ENCODE peak calls at places on chromosome 20, in seven cellular contexts. C, Q, E, P, V, M and D are unnamed samples.

GRCh38 chr20:32359633-32360332 is 1.7 kb downstream of the ASXL1 start:
- DNase-seq in C (no peak), Q (no peak), E (no peak), P (no peak), V (no peak), M (no peak), D (no peak)

GRCh38 chr20:36971103-36971502 is 19.6 kb upstream of the SAMHD1 start:
- DNase-seq in C (no peak), Q (no peak), E (no peak), P (no peak), V (no peak), M (no peak), D (no peak)

GRCh38 chr20:59648720-59649119 is 44.4 kb downstream of the PHACTR3 start:
- DNase-seq in C (no peak), Q (no peak), E (no peak), P (no peak), V (no peak), M (no peak), D (no peak)

GRCh38 chr20:40991181-40991889 is 37.3 kb upstream of the TOP1 start:
- DNase-seq in C (no peak), Q (no peak), E (no peak), P (no peak), V (no peak), M (peak), D (no peak)

GRCh38 chr20:61332016-61332975 is 80.2 kb downstream of the CDH4 start:
- DNase-seq in C (no peak), Q (no peak), E (no peak), P (no peak), V (no peak), M (no peak), D (no peak)

GRCh38 chr20:57439432-57439831 is 48.2 kb downstream of the RBM38 start:
- DNase-seq in C (peak), Q (no peak), E (peak), P (peak), V (peak), M (no peak), D (no peak)

GRCh38 chr20:9025643-9026042 is 43.2 kb upstream of the PLCB4 start:
- DNase-seq in C (no peak), Q (no peak), E (no peak), P (no peak), V (peak), M (no peak), D (no peak)

GRCh38 chr20:56440346-56441007 is 27.9 kb upstream of the RTF2 start:
- DNase-seq in C (no peak), Q (no peak), E (no peak), P (no peak), V (no peak), M (no peak), D (no peak)

GRCh38 chr20:64160118-64160517 is 4.1 kb upstream of the MYT1 start:
- DNase-seq in C (no peak), Q (no peak), E (no peak), P (no peak), V (no peak), M (no peak), D (no peak)

GRCh38 chr20:2312876-2313275 is 17.1 kb downstream of the TGM3 start:
- DNase-seq in C (no peak), Q (no peak), E (no peak), P (no peak), V (no peak), M (no peak), D (no peak)

GRCh38 chr20:58650181-58650775 is 805 bp upstream of the STX16 start:
- DNase-seq in C (peak), Q (no peak), E (peak), P (peak), V (no peak), M (peak), D (no peak)

GRCh38 chr20:50129662-50130345 is 16.9 kb upstream of the UBE2V1 start:
- DNase-seq in C (no peak), Q (no peak), E (no peak), P (no peak), V (no peak), M (no peak), D (no peak)

GRCh38 chr20:59644371-59644939 is 40.1 kb downstream of the PHACTR3 start:
- DNase-seq in C (no peak), Q (no peak), E (no peak), P (no peak), V (no peak), M (no peak), D (no peak)

GRCh38 chr20:4225778-4226177 is 210.4 kb upstream of the RNF24 start:
- DNase-seq in C (no peak), Q (no peak), E (peak), P (no peak), V (peak), M (no peak), D (no peak)

GRCh38 chr20:62702886-62703852 is 5.5 kb upstream of the NTSR1 start:
- DNase-seq in C (no peak), Q (no peak), E (no peak), P (no peak), V (peak), M (no peak), D (no peak)
- TF ChIP-seq CTCF in C (no peak), Q (no peak), E (no peak), P (no peak), V (peak), M (no peak), D (no peak)

GRCh38 chr20:42024653-42025052 is 406.5 kb upstream of the CHD6 start:
- DNase-seq in C (no peak), Q (no peak), E (no peak), P (no peak), V (no peak), M (no peak), D (no peak)

GRCh38 chr20:42020316-42020715 is 402.1 kb upstream of the CHD6 start:
- DNase-seq in C (no peak), Q (no peak), E (no peak), P (no peak), V (no peak), M (no peak), D (no peak)

DNA sequence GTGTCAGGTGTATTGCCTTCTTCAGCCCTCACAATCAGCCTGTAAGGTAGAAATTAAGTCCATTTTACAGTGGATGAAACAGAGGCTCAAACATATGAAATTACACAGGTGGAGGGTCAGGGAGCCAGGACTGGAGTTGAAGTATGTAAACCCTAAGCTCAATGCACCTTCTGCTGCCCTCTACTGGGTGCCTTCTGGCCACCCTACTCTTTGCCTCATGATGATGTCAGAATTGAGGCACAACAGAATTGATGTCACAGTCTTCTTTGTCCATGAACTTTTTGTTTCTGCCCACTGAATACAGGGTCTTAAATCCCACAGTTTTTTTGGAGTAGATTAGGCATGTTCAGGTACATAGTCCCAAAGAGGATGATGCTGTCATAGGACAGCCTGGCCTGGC is 400.8 kb upstream of the CHD6 start:
- DNase-seq in C (no peak), Q (no peak), E (no peak), P (no peak), V (no peak), M (no peak), D (no peak)
- TF ChIP-seq CTCF in C (no peak), Q (no peak), E (no peak), P (no peak), V (no peak), M (no peak), D (no peak)

GRCh38 chr20:10771435-10772140 is 97.8 kb upstream of the JAG1 start:
- DNase-seq in C (no peak), Q (no peak), E (no peak), P (no peak), V (peak), M (no peak), D (no peak)
- TF ChIP-seq CTCF in C (no peak), Q (no peak), E (no peak), P (no peak), V (no peak), M (no peak), D (no peak)

GRCh38 chr20:31260326-31260932 is 3.0 kb downstream of the DEFB115 start:
- DNase-seq in C (no peak), Q (no peak), E (no peak), P (no peak), V (peak), M (no peak), D (no peak)
- TF ChIP-seq CTCF in C (peak), Q (no peak), E (no peak), P (peak), V (peak), M (no peak), D (no peak)

GRCh38 chr20:34706912-34707784 is 3.0 kb downstream of the TP53INP2 start:
- DNase-seq in C (no peak), Q (no peak), E (no peak), P (no peak), V (no peak), M (no peak), D (no peak)

GRCh38 chr20:34706022-34706875 is 2.1 kb downstream of the TP53INP2 start:
- DNase-seq in C (no peak), Q (no peak), E (no peak), P (no peak), V (no peak), M (no peak), D (no peak)

GRCh38 chr20:34704177-34705007 is at the start of gene TP53INP2:
- DNase-seq in C (peak), Q (peak), E (peak), P (peak), V (peak), M (peak), D (peak)

GRCh38 chr20:34705008-34705382 is 851 bp downstream of the TP53INP2 start:
- DNase-seq in C (no peak), Q (no peak), E (no peak), P (peak), V (no peak), M (no peak), D (no peak)

DNA sequence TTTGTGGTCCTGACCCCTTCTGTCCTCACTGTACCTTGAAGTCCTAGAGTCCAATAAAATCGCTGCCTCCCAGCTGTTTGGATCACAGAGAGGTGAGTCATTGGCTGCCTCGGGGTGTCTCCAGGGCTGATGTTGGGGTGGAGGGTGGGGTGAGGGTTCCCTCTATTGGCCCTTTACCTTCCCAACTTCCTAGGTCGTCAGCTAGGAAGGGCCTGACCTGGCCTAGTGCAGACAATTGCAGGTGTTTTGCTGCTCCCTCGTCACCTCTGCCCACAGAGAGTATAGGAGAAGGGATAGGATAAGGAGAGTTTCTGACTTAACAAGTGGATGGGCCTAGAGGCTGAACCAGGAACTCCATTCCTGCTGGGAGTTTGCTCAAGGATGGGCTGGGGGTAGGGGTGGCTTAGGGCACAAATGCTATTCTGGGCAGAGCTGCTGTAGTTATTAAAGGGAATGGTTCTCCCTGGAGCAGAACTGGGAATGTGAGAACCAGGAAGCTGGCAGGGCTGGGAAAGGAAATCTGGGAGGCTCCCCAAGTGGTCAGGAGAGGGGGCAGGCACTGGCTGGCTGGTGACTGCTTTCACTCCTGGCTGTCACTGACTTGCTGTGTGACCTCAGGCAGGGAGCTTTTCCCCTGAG is 1.4 kb downstream of the TP53INP2 start:
- DNase-seq in C (peak), Q (no peak), E (no peak), P (peak), V (peak), M (no peak), D (no peak)
- TF ChIP-seq CTCF in C (peak), Q (peak), E (no peak), P (no peak), V (peak), M (no peak), D (no peak)

DNA sequence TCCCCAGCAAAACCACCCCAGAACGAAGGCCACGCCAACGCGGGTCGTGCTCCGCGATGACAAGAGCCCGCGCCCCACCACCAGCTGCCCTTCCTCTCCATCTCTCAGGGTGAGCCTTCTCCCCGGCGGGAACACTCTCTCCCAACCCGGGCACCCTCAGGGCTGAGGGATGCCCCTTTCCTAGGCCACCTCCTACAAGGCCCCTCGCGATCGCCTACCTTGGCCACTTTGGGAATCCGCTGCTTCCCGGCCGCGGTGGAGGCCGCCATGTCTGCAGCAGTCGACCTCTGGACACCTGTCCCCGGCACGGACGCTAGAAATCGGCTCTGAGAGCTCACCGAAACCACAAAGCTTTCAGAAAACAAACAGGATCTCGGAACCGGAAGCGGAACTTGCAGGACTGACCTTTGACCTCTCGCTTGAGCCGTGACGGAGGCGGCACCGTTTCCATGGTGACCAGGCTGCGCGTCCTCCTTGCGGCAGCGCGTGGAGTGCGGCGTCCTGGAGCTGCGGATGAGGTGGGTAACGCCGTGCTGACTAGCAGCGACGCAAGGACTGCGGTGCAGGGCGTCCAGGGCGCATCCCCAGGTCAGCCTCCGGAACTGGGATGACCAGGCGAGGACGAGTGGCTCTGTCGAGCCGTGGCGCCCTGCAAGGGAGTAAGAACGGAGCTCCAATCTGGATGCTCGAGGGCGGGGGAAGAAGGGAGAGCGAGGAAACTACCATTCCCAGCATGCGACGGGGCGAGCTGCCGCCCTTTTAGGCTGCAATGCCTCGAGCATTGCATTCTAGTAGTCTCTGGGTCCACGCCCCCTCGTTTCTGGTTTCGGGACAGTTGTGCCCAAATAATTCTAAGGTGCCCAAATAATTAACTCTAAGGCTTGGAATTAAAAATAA is at the start of the genes CFAP61 and CRNKL1:
- DNase-seq in C (peak), Q (peak), E (peak), P (peak), V (peak), M (peak), D (peak)
- TF ChIP-seq CTCF in C (peak), Q (no peak), E (peak), P (no peak), V (no peak), M (no peak), D (no peak)